ENCODE peak calls at places on chromosomes 6 and 20, in seven cellular contexts. One of them, this sample, is unnamed.

GRCh38 chr6:144895890-144896289 is 610.8 kb downstream of the UTRN start:
- DNase-seq in H1: no peak
- DNase-seq in H9: peak
- DNase-seq in trophoblast cell: no peak
- DNase-seq in IMR-90: no peak
- DNase-seq in mesenchymal stem cell: no peak
- DNase-seq in neuronal stem cell: no peak
- DNase-seq in this sample: no peak

GRCh38 chr6:40406175-40406574 is 181.0 kb downstream of the LRFN2 start:
- DNase-seq in H1: no peak
- DNase-seq in H9: no peak
- DNase-seq in trophoblast cell: no peak
- DNase-seq in IMR-90: no peak
- DNase-seq in mesenchymal stem cell: no peak
- DNase-seq in neuronal stem cell: no peak
- DNase-seq in this sample: no peak

GRCh38 chr6:159758031-159759001 is 3.5 kb upstream of the ACAT2 start:
- DNase-seq in H1: no peak
- DNase-seq in H9: peak
- DNase-seq in trophoblast cell: no peak
- DNase-seq in IMR-90: peak
- DNase-seq in mesenchymal stem cell: peak
- DNase-seq in neuronal stem cell: no peak
- DNase-seq in this sample: peak

GRCh38 chr20:43840382-43841070 is 74.1 kb upstream of the TOX2 start:
- DNase-seq in H1: peak
- DNase-seq in H9: peak
- DNase-seq in trophoblast cell: no peak
- DNase-seq in IMR-90: peak
- DNase-seq in mesenchymal stem cell: peak
- DNase-seq in neuronal stem cell: peak
- DNase-seq in this sample: peak

GRCh38 chr6:154638369-154638768 is 94.8 kb upstream of the SCAF8 start:
- DNase-seq in H1: no peak
- DNase-seq in H9: no peak
- DNase-seq in trophoblast cell: no peak
- DNase-seq in IMR-90: peak
- DNase-seq in mesenchymal stem cell: no peak
- DNase-seq in neuronal stem cell: no peak
- DNase-seq in this sample: no peak

GRCh38 chr6:149154137-149154900 is 163.2 kb upstream of the TAB2 start:
- DNase-seq in H1: no peak
- DNase-seq in H9: no peak
- DNase-seq in trophoblast cell: no peak
- DNase-seq in IMR-90: no peak
- DNase-seq in mesenchymal stem cell: no peak
- DNase-seq in neuronal stem cell: no peak
- DNase-seq in this sample: no peak

GRCh38 chr6:125974214-125974866 is 12.0 kb upstream of the TRMT11 start:
- DNase-seq in H1: no peak
- DNase-seq in H9: no peak
- DNase-seq in trophoblast cell: no peak
- DNase-seq in IMR-90: peak
- DNase-seq in mesenchymal stem cell: peak
- DNase-seq in neuronal stem cell: no peak
- DNase-seq in this sample: no peak

GRCh38 chr6:142489722-142490610 is 188.2 kb downstream of the ADGRG6 start:
- DNase-seq in H1: no peak
- DNase-seq in H9: no peak
- DNase-seq in trophoblast cell: no peak
- DNase-seq in IMR-90: no peak
- DNase-seq in mesenchymal stem cell: no peak
- DNase-seq in neuronal stem cell: no peak
- DNase-seq in this sample: no peak

GRCh38 chr20:19560876-19561480 is 197.1 kb upstream of the RIN2 start:
- DNase-seq in H1: no peak
- DNase-seq in H9: no peak
- DNase-seq in trophoblast cell: no peak
- DNase-seq in IMR-90: no peak
- DNase-seq in mesenchymal stem cell: no peak
- DNase-seq in neuronal stem cell: no peak
- DNase-seq in this sample: no peak

GRCh38 chr20:59817406-59817805 is 116.0 kb downstream of the SYCP2 start:
- DNase-seq in H1: no peak
- DNase-seq in H9: peak
- DNase-seq in trophoblast cell: no peak
- DNase-seq in IMR-90: no peak
- DNase-seq in mesenchymal stem cell: no peak
- DNase-seq in neuronal stem cell: no peak
- DNase-seq in this sample: peak

GRCh38 chr6:119116712-119117281 is 38.3 kb upstream of the FAM184A start:
- DNase-seq in H1: peak
- DNase-seq in H9: no peak
- DNase-seq in trophoblast cell: no peak
- DNase-seq in IMR-90: no peak
- DNase-seq in mesenchymal stem cell: no peak
- DNase-seq in neuronal stem cell: no peak
- DNase-seq in this sample: no peak

GRCh38 chr6:37741757-37742400 is 44.2 kb upstream of the MDGA1 start:
- DNase-seq in H1: peak
- DNase-seq in H9: peak
- DNase-seq in trophoblast cell: no peak
- DNase-seq in IMR-90: no peak
- DNase-seq in mesenchymal stem cell: peak
- DNase-seq in neuronal stem cell: peak
- DNase-seq in this sample: peak

GRCh38 chr6:13935190-13935880 is 10.6 kb downstream of the RNF182 start:
- DNase-seq in H1: no peak
- DNase-seq in H9: no peak
- DNase-seq in trophoblast cell: no peak
- DNase-seq in IMR-90: no peak
- DNase-seq in mesenchymal stem cell: no peak
- DNase-seq in neuronal stem cell: no peak
- DNase-seq in this sample: no peak

GRCh38 chr6:29792123-29793035 is 35.2 kb upstream of the HLA-G start:
- DNase-seq in H1: peak
- DNase-seq in H9: peak
- DNase-seq in trophoblast cell: no peak
- DNase-seq in IMR-90: no peak
- DNase-seq in mesenchymal stem cell: no peak
- DNase-seq in neuronal stem cell: peak
- DNase-seq in this sample: peak

GRCh38 chr6:40378071-40378724 is 209.0 kb downstream of the LRFN2 start:
- DNase-seq in H1: peak
- DNase-seq in H9: no peak
- DNase-seq in trophoblast cell: no peak
- DNase-seq in IMR-90: no peak
- DNase-seq in mesenchymal stem cell: no peak
- DNase-seq in neuronal stem cell: no peak
- DNase-seq in this sample: no peak

GRCh38 chr20:43722153-43722505 is 4.7 kb downstream of the GTSF1L start:
- DNase-seq in H1: no peak
- DNase-seq in H9: no peak
- DNase-seq in trophoblast cell: no peak
- DNase-seq in IMR-90: no peak
- DNase-seq in mesenchymal stem cell: no peak
- DNase-seq in neuronal stem cell: no peak
- DNase-seq in this sample: no peak

GRCh38 chr20:10110151-10110550 is 75.4 kb downstream of the ANKEF1 start:
- DNase-seq in H1: no peak
- DNase-seq in H9: no peak
- DNase-seq in trophoblast cell: no peak
- DNase-seq in IMR-90: peak
- DNase-seq in mesenchymal stem cell: no peak
- DNase-seq in neuronal stem cell: no peak
- DNase-seq in this sample: no peak

GRCh38 chr20:48761023-48761785 is 66.6 kb downstream of the PREX1 start:
- DNase-seq in H1: no peak
- DNase-seq in H9: no peak
- DNase-seq in trophoblast cell: no peak
- DNase-seq in IMR-90: no peak
- DNase-seq in mesenchymal stem cell: no peak
- DNase-seq in neuronal stem cell: no peak
- DNase-seq in this sample: no peak

GRCh38 chr6:10373642-10374359 is 41.1 kb downstream of the TFAP2A start:
- DNase-seq in H1: no peak
- DNase-seq in H9: no peak
- DNase-seq in trophoblast cell: peak
- DNase-seq in IMR-90: peak
- DNase-seq in mesenchymal stem cell: no peak
- DNase-seq in neuronal stem cell: no peak
- DNase-seq in this sample: no peak

GRCh38 chr6:91087864-91088263 is 501.0 kb upstream of the MAP3K7 start:
- DNase-seq in H1: no peak
- DNase-seq in H9: peak
- DNase-seq in trophoblast cell: no peak
- DNase-seq in IMR-90: no peak
- DNase-seq in mesenchymal stem cell: no peak
- DNase-seq in neuronal stem cell: peak
- DNase-seq in this sample: peak

GRCh38 chr6:6494677-6495076 is 93.8 kb upstream of the LY86 start:
- DNase-seq in H1: peak
- DNase-seq in H9: peak
- DNase-seq in trophoblast cell: peak
- DNase-seq in IMR-90: no peak
- DNase-seq in mesenchymal stem cell: peak
- DNase-seq in neuronal stem cell: peak
- DNase-seq in this sample: peak

GRCh38 chr6:164477126-164477525 is 832.3 kb downstream of the C6orf118 start:
- DNase-seq in H1: no peak
- DNase-seq in H9: no peak
- DNase-seq in trophoblast cell: no peak
- DNase-seq in IMR-90: no peak
- DNase-seq in mesenchymal stem cell: no peak
- DNase-seq in neuronal stem cell: no peak
- DNase-seq in this sample: peak

GRCh38 chr6:137197684-137198645 is 21.2 kb downstream of the IFNGR1 start:
- DNase-seq in H1: no peak
- DNase-seq in H9: no peak
- DNase-seq in trophoblast cell: peak
- DNase-seq in IMR-90: no peak
- DNase-seq in mesenchymal stem cell: no peak
- DNase-seq in neuronal stem cell: no peak
- DNase-seq in this sample: no peak
- H2BK120ac ChIP-seq in H1: no peak
- H2BK120ac ChIP-seq in H9: no peak
- H2BK120ac ChIP-seq in trophoblast cell: no peak
- H2BK120ac ChIP-seq in IMR-90: no peak
- H2BK120ac ChIP-seq in mesenchymal stem cell: no peak
- H2BK120ac ChIP-seq in neuronal stem cell: no peak
- H2BK120ac ChIP-seq in this sample: no peak

DNA sequence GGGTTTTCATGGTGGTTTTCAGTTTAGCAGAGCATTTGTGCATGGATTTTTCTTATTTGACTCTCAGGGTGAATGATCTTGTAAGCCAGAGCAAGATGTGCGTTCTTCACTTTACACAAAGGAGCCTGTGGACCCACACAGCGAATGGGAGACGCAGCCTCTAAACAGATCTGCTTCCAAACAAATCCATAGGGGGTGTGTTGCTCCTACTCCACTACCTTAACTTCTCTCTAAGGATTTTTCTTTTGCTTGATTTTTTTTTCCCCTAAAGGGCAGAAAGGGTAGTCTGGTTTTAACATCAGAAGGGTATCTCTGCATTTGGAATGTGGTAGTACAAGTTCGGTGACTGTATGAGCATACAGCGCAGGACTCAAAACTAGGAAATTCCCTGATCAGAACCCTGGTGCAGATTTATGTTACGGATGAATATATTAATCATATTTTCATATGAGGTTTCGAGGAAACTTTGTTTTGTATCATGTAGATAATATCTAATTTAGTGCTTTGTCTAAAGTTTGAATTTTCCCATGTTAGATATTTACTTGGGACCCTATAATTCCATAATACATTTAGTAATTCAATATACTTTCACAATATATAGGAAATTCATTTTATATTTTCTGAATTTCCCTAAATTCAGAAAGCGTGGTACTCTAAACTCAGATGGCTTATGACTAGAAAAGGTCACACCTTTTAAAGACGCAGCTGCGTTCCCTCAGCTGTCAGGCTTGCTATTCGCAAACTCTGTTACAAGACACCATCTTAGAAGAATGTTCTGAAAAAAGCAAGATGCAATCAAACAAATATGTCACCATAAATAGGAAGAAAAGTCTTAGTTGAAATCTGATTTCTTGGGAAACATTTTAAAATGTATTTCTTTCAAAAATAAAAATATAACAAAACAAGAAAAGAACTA is 196.9 kb downstream of the TMEM242 start:
- DNase-seq in H1: peak
- DNase-seq in H9: no peak
- DNase-seq in trophoblast cell: peak
- DNase-seq in IMR-90: no peak
- DNase-seq in mesenchymal stem cell: no peak
- DNase-seq in neuronal stem cell: no peak
- DNase-seq in this sample: no peak
- H2BK120ac ChIP-seq in H1: no peak
- H2BK120ac ChIP-seq in H9: no peak
- H2BK120ac ChIP-seq in trophoblast cell: peak
- H2BK120ac ChIP-seq in IMR-90: no peak
- H2BK120ac ChIP-seq in mesenchymal stem cell: no peak
- H2BK120ac ChIP-seq in neuronal stem cell: no peak
- H2BK120ac ChIP-seq in this sample: no peak

GRCh38 chr6:165999279-165999678 is 168.4 kb downstream of the TBXT start:
- DNase-seq in H1: no peak
- DNase-seq in H9: no peak
- DNase-seq in trophoblast cell: no peak
- DNase-seq in IMR-90: no peak
- DNase-seq in mesenchymal stem cell: no peak
- DNase-seq in neuronal stem cell: no peak
- DNase-seq in this sample: no peak
- H2BK120ac ChIP-seq in H1: no peak
- H2BK120ac ChIP-seq in H9: no peak
- H2BK120ac ChIP-seq in trophoblast cell: no peak
- H2BK120ac ChIP-seq in IMR-90: no peak
- H2BK120ac ChIP-seq in mesenchymal stem cell: no peak
- H2BK120ac ChIP-seq in neuronal stem cell: no peak
- H2BK120ac ChIP-seq in this sample: no peak

DNA sequence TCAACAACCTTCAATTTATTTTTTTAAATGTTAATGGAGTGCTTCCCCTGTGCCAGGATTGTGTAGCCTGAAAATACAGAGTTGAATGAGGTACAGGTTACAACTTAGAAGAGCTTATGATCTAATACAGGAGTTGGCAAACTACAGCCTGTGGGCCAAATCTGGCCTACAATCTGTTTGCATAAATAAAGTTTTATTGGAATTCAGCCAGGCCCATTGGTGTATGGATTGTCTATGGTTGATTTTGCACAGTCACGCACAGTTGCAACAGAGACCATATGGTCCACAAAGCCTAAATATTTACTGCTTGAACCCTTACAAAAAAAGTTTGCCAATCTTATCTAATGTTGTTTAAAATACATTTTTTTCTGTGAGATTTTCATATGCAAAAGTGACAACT is 177.3 kb upstream of the CCN2 start:
- DNase-seq in H1: no peak
- DNase-seq in H9: no peak
- DNase-seq in trophoblast cell: no peak
- DNase-seq in IMR-90: peak
- DNase-seq in mesenchymal stem cell: no peak
- DNase-seq in neuronal stem cell: no peak
- DNase-seq in this sample: no peak
- H2BK120ac ChIP-seq in H1: no peak
- H2BK120ac ChIP-seq in H9: no peak
- H2BK120ac ChIP-seq in trophoblast cell: no peak
- H2BK120ac ChIP-seq in IMR-90: peak
- H2BK120ac ChIP-seq in mesenchymal stem cell: no peak
- H2BK120ac ChIP-seq in neuronal stem cell: no peak
- H2BK120ac ChIP-seq in this sample: no peak